ENCODE peak calls at places on chromosomes 6 and 20, in ten cellular contexts. G, X, J, V, A, L, Z, F, E and K are unnamed samples.

GRCh38 chr20:9025643-9026042 is 43.2 kb upstream of the PLCB4 start:
- DNase-seq in X (peak; percentile 77), G (no peak), F (peak; percentile 57), L (peak; percentile 76), V (peak; percentile 82), A (no peak), Z (no peak), E (no peak), J (no peak), K (no peak)

GRCh38 chr20:41632896-41633295 is 14.7 kb upstream of the CHD6 start:
- DNase-seq in V (peak; percentile 59), F (peak; percentile 39), A (peak; percentile 77), Z (no peak), G (no peak), X (peak; percentile 76), E (no peak), L (peak; percentile 75), J (no peak), K (no peak)

GRCh38 chr20:57555457-57556184 is 5.3 kb upstream of the PCK1 start:
- DNase-seq in X (no peak), G (no peak), J (no peak), L (no peak), A (no peak), Z (no peak), V (peak; percentile 24), F (no peak), E (no peak), K (no peak)

GRCh38 chr6:113067612-113068262 is 720.6 kb downstream of the RFPL4B start:
- DNase-seq in V (peak; percentile 72), F (no peak), Z (no peak), E (no peak), J (no peak), L (peak; percentile 34), G (no peak), X (peak; percentile 68), A (no peak), K (no peak)

GRCh38 chr6:8947900-8948299 is 512.6 kb upstream of the SLC35B3 start:
- DNase-seq in X (no peak), E (no peak), V (peak; percentile 18), G (no peak), Z (no peak), F (no peak), L (no peak), A (no peak), J (no peak), K (no peak)

GRCh38 chr6:28977351-28978136 is 27.6 kb downstream of the ZNF311 start:
- DNase-seq in X (peak; percentile 72), E (no peak), F (no peak), Z (no peak), J (no peak), G (no peak), A (peak; percentile 87), V (peak; percentile 95), L (peak; percentile 65), K (no peak)

GRCh38 chr20:62918830-62919229 is 7.5 kb downstream of the DIDO1 start:
- DNase-seq in A (peak; percentile 40), J (no peak), L (no peak), G (no peak), E (no peak), V (no peak), F (no peak), Z (no peak), X (no peak), K (no peak)

GRCh38 chr20:44850272-44850671 is 35.2 kb upstream of the YWHAB start:
- DNase-seq in Z (no peak), X (no peak), G (no peak), J (no peak), E (no peak), A (no peak), V (no peak), L (no peak), F (no peak), K (no peak)

GRCh38 chr6:96727144-96727543 is 110.1 kb downstream of the GPR63 start:
- DNase-seq in Z (no peak), X (no peak), L (no peak), V (no peak), J (no peak), E (no peak), F (no peak), A (no peak), G (no peak), K (no peak)